ENCODE peak calls at places on chromosomes 12 and 14, in six cellular contexts. W, S, V, G, U and E are unnamed samples.

GRCh38 chr12:81998761-81999378 is 239.7 kb upstream of the PPFIA2 start:
- DNase-seq in U (no peak), V (no peak), G (no peak), S (no peak), W (no peak), E (no peak)

GRCh38 chr12:60169904-60170303 is 574.1 kb downstream of the SLC16A7 start:
- DNase-seq in U (no peak), S (no peak), V (no peak), G (no peak), W (no peak), E (no peak)

GRCh38 chr14:64891839-64892375 is 12.2 kb upstream of the SPTB start:
- DNase-seq in U (no peak), W (peak), V (no peak), G (peak), S (no peak), E (peak)

GRCh38 chr12:116280590-116281290 is 3.2 kb upstream of the MED13L start:
- DNase-seq in S (no peak), G (no peak), W (peak), V (no peak), U (no peak), E (no peak)

GRCh38 chr12:4975574-4975973 is 65.9 kb downstream of the KCNA1 start:
- DNase-seq in S (no peak), V (no peak), U (no peak), W (no peak), G (peak), E (no peak)

GRCh38 chr14:67532998-67533753 is at the start of gene PLEKHH1:
- DNase-seq in V (peak), S (peak), G (peak), U (peak), W (peak), E (no peak)

GRCh38 chr12:109761631-109761950 is 48.0 kb downstream of the FAM222A start:
- DNase-seq in W (no peak), V (no peak), G (no peak), S (no peak), U (no peak), E (no peak)

GRCh38 chr12:82505150-82505549 is 146.8 kb downstream of the METTL25 start:
- DNase-seq in V (no peak), S (no peak), W (no peak), G (no peak), U (no peak), E (no peak)

GRCh38 chr12:32110417-32110816 is 3.8 kb downstream of the BICD1 start:
- DNase-seq in U (no peak), V (no peak), S (no peak), W (no peak), G (no peak), E (no peak)

GRCh38 chr14:31336646-31337045 is 83.7 kb downstream of the HEATR5A start:
- DNase-seq in W (no peak), S (no peak), G (no peak), V (no peak), U (no peak), E (no peak)

GRCh38 chr12:38201461-38202276 is 114.9 kb upstream of the ALG10B start:
- DNase-seq in U (no peak), S (no peak), G (no peak), W (no peak), V (no peak), E (no peak)

GRCh38 chr14:89041245-89041585 is 216.8 kb downstream of the TTC8 start:
- DNase-seq in U (no peak), V (no peak), S (peak), G (peak), W (peak), E (no peak)

GRCh38 chr14:99872786-99873440 is 79.7 kb downstream of the EML1 start:
- DNase-seq in S (no peak), U (no peak), V (no peak), W (no peak), G (no peak), E (no peak)

GRCh38 chr14:61296151-61296550 is 15.0 kb upstream of the TMEM30B start:
- DNase-seq in W (no peak), V (no peak), U (no peak), G (no peak), S (no peak), E (no peak)

GRCh38 chr12:130971871-130972588 is 18.3 kb downstream of the ADGRD1 start:
- DNase-seq in U (no peak), W (no peak), V (no peak), G (no peak), S (no peak), E (no peak)

GRCh38 chr12:107522692-107523477 is 162.7 kb upstream of the PWP1 start:
- DNase-seq in S (no peak), U (no peak), V (no peak), W (no peak), G (peak), E (no peak)

GRCh38 chr12:546920-547845 is 87.4 kb downstream of the B4GALNT3 start:
- DNase-seq in S (no peak), U (peak), G (peak), W (peak), V (peak), E (no peak)